ENCODE peak calls at places on chromosomes 11 and 22, in six cellular contexts. V is effector memory CD8-positive, alpha-beta T cell; U is caudate nucleus; T is C1 segment of cervical spinal cord; L is esophagus muscularis mucosa; F is colonic mucosa. Y is an unnamed sample.

GRCh38 chr11:129223701-129224149 is 31.6 kb upstream of the ARHGAP32 start:
- DNase-seq in V (no peak), U (no peak), T (no peak), L (no peak), F (no peak), Y (no peak)

GRCh38 chr11:88529426-88529825 is 191.9 kb upstream of the CTSC start:
- DNase-seq in V (no peak), U (no peak), T (no peak), L (no peak), F (no peak), Y (no peak)

GRCh38 chr11:116478205-116478604 is 294.6 kb downstream of the BUD13 start:
- DNase-seq in V (no peak), U (no peak), T (no peak), L (no peak), F (no peak), Y (no peak)

GRCh38 chr11:17439316-17439782 is 37.3 kb downstream of the ABCC8 start:
- DNase-seq in V (no peak), U (no peak), T (no peak), L (no peak), F (no peak), Y (no peak)

GRCh38 chr11:64665381-64665780 is 57.6 kb downstream of the NRXN2 start:
- DNase-seq in V (no peak), U (no peak), T (no peak), L (no peak), F (no peak), Y (no peak)

GRCh38 chr22:49756201-49756600 is 71.5 kb downstream of the BRD1 start:
- DNase-seq in V (no peak), U (no peak), T (no peak), L (peak), F (no peak), Y (no peak)

GRCh38 chr22:39731481-39731880 is 160.9 kb downstream of the CACNA1I start:
- DNase-seq in V (no peak), U (no peak), T (no peak), L (no peak), F (no peak), Y (no peak)

GRCh38 chr22:50114221-50114981 is 24.6 kb downstream of the MOV10L1 start:
- DNase-seq in V (no peak), U (no peak), T (no peak), L (no peak), F (no peak), Y (peak)

GRCh38 chr22:46287873-46288751 is 8.6 kb upstream of the GTSE1 start:
- DNase-seq in V (peak), U (no peak), T (no peak), L (no peak), F (no peak), Y (peak)

Y was measured in lung.